ENCODE peak calls at places on chromosomes 5 and 9, in four cellular contexts. M is stimulated activated CD8-positive, alpha-beta memory T cell treated with anti-CD3 and anti-CD28 coated beads, Interleukin-15, amount 100 ng/mL, for 48 hours; E is cardiac fibroblast; Z is NCI-H1417. O is an unnamed sample.

GRCh38 chr9:1707291-1707690 is 307.9 kb upstream of the SMARCA2 start:
- DNase-seq in M (no peak), E (no peak), Z (no peak), O (peak; percentile 7)

GRCh38 chr5:176677209-176677931 is 30.1 kb downstream of the TSPAN17 start:
- DNase-seq in M (no peak), E (no peak), Z (no peak), O (no peak)

GRCh38 chr9:136022731-136023400 is 61.7 kb upstream of the UBAC1 start:
- DNase-seq in M (no peak), E (no peak), Z (no peak), O (peak; percentile 18)

GRCh38 chr9:1298027-1298426 is 247.9 kb downstream of the DMRT2 start:
- DNase-seq in M (no peak), E (no peak), Z (no peak), O (no peak)

GRCh38 chr9:113531919-113532808 is 68.6 kb downstream of the RGS3 start:
- DNase-seq in M (no peak), E (no peak), Z (no peak), O (no peak)

GRCh38 chr5:15452780-15453179 is 47.2 kb upstream of the FBXL7 start:
- DNase-seq in M (no peak), E (peak; percentile 48), Z (no peak), O (no peak)

GRCh38 chr5:61450170-61450815 is 118.2 kb downstream of the ZSWIM6 start:
- DNase-seq in M (no peak), E (peak; percentile 89), Z (no peak), O (peak; percentile 80)

GRCh38 chr9:116318463-116319271 is 165.1 kb downstream of the PAPPA start:
- DNase-seq in M (no peak), E (peak; percentile 76), Z (no peak), O (peak; percentile 34)

GRCh38 chr9:107637421-107638420 is 148.2 kb upstream of the KLF4 start:
- DNase-seq in M (no peak), E (peak; percentile 100), Z (peak; percentile 61), O (peak; percentile 90)